ENCODE peak calls at places on chromosomes 12 and 14, in six cellular contexts. K, H, T, M, V and U are unnamed samples.
A peak's percentile ranks its signal among the peaks of the same experiment; 100 is the strongest.

GRCh38 chr12:50603817-50604639 is 99.2 kb downstream of the DIP2B start:
- DNase-seq in V (no peak), M (no peak), T (no peak), K (no peak), H (no peak), U (no peak)

GRCh38 chr12:100826323-100826722 is 31.7 kb downstream of the ANO4 start:
- DNase-seq in H (peak; percentile 21), V (no peak), T (peak; percentile 52), M (no peak), K (peak; percentile 64), U (peak; percentile 13)

GRCh38 chr14:49950275-49951250 is 57.7 kb downstream of the ARF6 start:
- DNase-seq in K (no peak), M (no peak), V (no peak), H (no peak), T (no peak), U (peak; percentile 66)

GRCh38 chr12:20434993-20435392 is 66.7 kb downstream of the PDE3A start:
- DNase-seq in H (no peak), M (no peak), T (no peak), V (no peak), K (no peak), U (no peak)

GRCh38 chr12:69331482-69331845 is 16.7 kb upstream of the LYZ start:
- DNase-seq in K (no peak), T (no peak), M (no peak), H (no peak), V (no peak), U (no peak)

GRCh38 chr14:103859416-103860202 is 12.2 kb upstream of the PPP1R13B start:
- DNase-seq in M (no peak), T (no peak), K (no peak), H (no peak), V (no peak), U (no peak)

GRCh38 chr12:89236237-89236636 is 116.1 kb downstream of the DUSP6 start:
- DNase-seq in T (no peak), V (no peak), M (no peak), H (no peak), K (no peak), U (no peak)

GRCh38 chr12:69070319-69071090 is 137.5 kb upstream of the CPM start:
- DNase-seq in H (peak; percentile 32), V (peak; percentile 30), M (peak; percentile 42), K (peak; percentile 81), T (peak; percentile 67), U (peak; percentile 59)

GRCh38 chr14:50082784-50083466 is 33.4 kb downstream of the VCPKMT start:
- DNase-seq in V (peak; percentile 77), M (peak; percentile 84), T (no peak), H (peak; percentile 50), K (no peak), U (no peak)

GRCh38 chr12:15209782-15210181 is 11.4 kb downstream of the RERG start:
- DNase-seq in H (no peak), V (no peak), T (no peak), M (no peak), K (no peak), U (no peak)

GRCh38 chr12:7162691-7163114 is 26.8 kb upstream of the PEX5 start:
- DNase-seq in T (peak; percentile 79), K (no peak), H (no peak), M (peak; percentile 2), V (peak; percentile 6), U (peak; percentile 76)

GRCh38 chr12:113186033-113186365 is 478 bp downstream of the RITA1 start:
- DNase-seq in H (no peak), M (no peak), T (no peak), V (no peak), K (no peak), U (no peak)

GRCh38 chr12:121570467-121571283 is 10.1 kb downstream of the KDM2B start:
- DNase-seq in M (no peak), K (no peak), T (no peak), V (no peak), H (no peak), U (no peak)